ENCODE peak calls at places on chromosome 17, in six cellular contexts. V, B, P, S, D and J are unnamed samples.

GRCh38 chr17:82664701-82665182 is 16.5 kb upstream of the WDR45B start:
- DNase-seq in V (no peak), B (no peak), P (no peak), S (no peak), D (peak), J (no peak)

GRCh38 chr17:67151717-67152116 is 93.3 kb downstream of the HELZ start:
- DNase-seq in V (no peak), B (no peak), P (no peak), S (no peak), D (no peak), J (no peak)

GRCh38 chr17:64045176-64045575 is 24.7 kb upstream of the ICAM2 start:
- DNase-seq in V (no peak), B (no peak), P (no peak), S (no peak), D (no peak), J (no peak)

GRCh38 chr17:72726936-72727335 is 365.6 kb downstream of the SLC39A11 start:
- DNase-seq in V (no peak), B (peak), P (peak), S (no peak), D (no peak), J (no peak)

GRCh38 chr17:4969551-4970231 is 2.1 kb upstream of the SPAG7 start:
- DNase-seq in V (no peak), B (no peak), P (no peak), S (no peak), D (no peak), J (no peak)

GRCh38 chr17:53353919-53354351 is 468.8 kb upstream of the KIF2B start:
- DNase-seq in V (no peak), B (no peak), P (no peak), S (no peak), D (no peak), J (no peak)

GRCh38 chr17:77266891-77267341 is 126.1 kb downstream of the SEC14L1 start:
- DNase-seq in V (no peak), B (peak), P (no peak), S (no peak), D (no peak), J (no peak)

GRCh38 chr17:18917506-18918032 is 34.4 kb upstream of the SLC5A10 start:
- DNase-seq in V (no peak), B (no peak), P (no peak), S (no peak), D (no peak), J (no peak)

GRCh38 chr17:1989135-1989534 is 36.0 kb downstream of the RTN4RL1 start:
- DNase-seq in V (peak), B (no peak), P (no peak), S (no peak), D (no peak), J (no peak)

GRCh38 chr17:9079461-9080103 is 58.3 kb downstream of the NTN1 start:
- DNase-seq in V (no peak), B (no peak), P (no peak), S (no peak), D (no peak), J (no peak)

GRCh38 chr17:68657166-68657940 is 56.2 kb upstream of the FAM20A start:
- DNase-seq in V (no peak), B (no peak), P (no peak), S (no peak), D (no peak), J (no peak)

GRCh38 chr17:74296548-74296936 is 22.5 kb downstream of the DNAI2 start:
- DNase-seq in V (peak), B (no peak), P (peak), S (peak), D (peak), J (peak)

GRCh38 chr17:79615926-79616325 is 5.1 kb upstream of the RBFOX3 start:
- DNase-seq in V (no peak), B (no peak), P (no peak), S (no peak), D (no peak), J (no peak)

GRCh38 chr17:34442387-34443111 is 79.5 kb upstream of the CCL1 start:
- DNase-seq in V (no peak), B (no peak), P (no peak), S (no peak), D (no peak), J (no peak)

GRCh38 chr17:63772801-63773271 is 561 bp downstream of the CCDC47 start:
- DNase-seq in V (no peak), B (no peak), P (no peak), S (no peak), D (no peak), J (peak)

GRCh38 chr17:43832168-43832975 is 574 bp downstream of the MPP3 start:
- DNase-seq in V (peak), B (no peak), P (peak), S (no peak), D (peak), J (no peak)

GRCh38 chr17:50831430-50832064 is 3.8 kb upstream of the WFIKKN2 start:
- DNase-seq in V (no peak), B (no peak), P (no peak), S (no peak), D (peak), J (peak)

GRCh38 chr17:19309701-19310100 is 52.8 kb downstream of the B9D1 start:
- DNase-seq in V (no peak), B (no peak), P (no peak), S (no peak), D (no peak), J (no peak)

GRCh38 chr17:39867891-39868553 is at the start of gene ZPBP2:
- DNase-seq in V (no peak), B (peak), P (no peak), S (no peak), D (no peak), J (no peak)

GRCh38 chr17:35244345-35245195 is 1.7 kb downstream of the SLFN5 start:
- DNase-seq in V (peak), B (peak), P (peak), S (no peak), D (peak), J (peak)

GRCh38 chr17:76867578-76868175 is 527 bp upstream of the MGAT5B start:
- DNase-seq in V (peak), B (no peak), P (no peak), S (no peak), D (no peak), J (no peak)

GRCh38 chr17:9684955-9685621 is 39.8 kb downstream of the USP43 start:
- DNase-seq in V (peak), B (no peak), P (no peak), S (no peak), D (no peak), J (no peak)

GRCh38 chr17:69228576-69228975 is at the start of gene ABCA10:
- DNase-seq in V (no peak), B (no peak), P (no peak), S (no peak), D (no peak), J (no peak)

GRCh38 chr17:60463157-60463820 is 41.0 kb downstream of the CHCT1 start:
- DNase-seq in V (no peak), B (no peak), P (no peak), S (no peak), D (no peak), J (no peak)

GRCh38 chr17:33377837-33378236 is 84.7 kb upstream of the ASIC2 start:
- DNase-seq in V (no peak), B (no peak), P (no peak), S (no peak), D (no peak), J (no peak)

GRCh38 chr17:67606896-67607604 is 110.7 kb upstream of the NOL11 start:
- DNase-seq in V (no peak), B (no peak), P (no peak), S (no peak), D (no peak), J (no peak)

GRCh38 chr17:1907216-1907631 is 77.4 kb downstream of the RPA1 start:
- DNase-seq in V (no peak), B (no peak), P (no peak), S (no peak), D (no peak), J (no peak)

GRCh38 chr17:21289175-21289901 is 4.8 kb downstream of the MAP2K3 start:
- DNase-seq in V (no peak), B (no peak), P (no peak), S (no peak), D (no peak), J (no peak)

GRCh38 chr17:41695954-41696720 is 7.5 kb downstream of the EIF1 start:
- DNase-seq in V (peak), B (peak), P (peak), S (no peak), D (peak), J (peak)

GRCh38 chr17:2436516-2436915 is 35.7 kb upstream of the MNT start:
- DNase-seq in V (no peak), B (no peak), P (no peak), S (no peak), D (no peak), J (no peak)

GRCh38 chr17:15261063-15261817 is 3.9 kb downstream of the PMP22 start:
- DNase-seq in V (peak), B (no peak), P (no peak), S (no peak), D (peak), J (peak)

GRCh38 chr17:6702567-6703215 is 10.5 kb downstream of the SLC13A5 start:
- DNase-seq in V (no peak), B (no peak), P (no peak), S (no peak), D (no peak), J (no peak)

GRCh38 chr17:64162575-64162974 is 32.6 kb upstream of the ERN1 start:
- DNase-seq in V (no peak), B (no peak), P (no peak), S (no peak), D (no peak), J (no peak)

GRCh38 chr17:82287849-82288601 is 14.5 kb upstream of the CSNK1D start:
- DNase-seq in V (peak), B (no peak), P (peak), S (no peak), D (peak), J (peak)

GRCh38 chr17:42116705-42117396 is 4.3 kb downstream of the KAT2A start:
- DNase-seq in V (peak), B (no peak), P (peak), S (peak), D (peak), J (peak)

GRCh38 chr17:64536913-64537312 is 30.1 kb downstream of the CEP95 start:
- DNase-seq in V (no peak), B (no peak), P (no peak), S (no peak), D (no peak), J (no peak)

GRCh38 chr17:7225711-7226331 is 6.1 kb downstream of the ACADVL start:
- DNase-seq in V (no peak), B (no peak), P (no peak), S (no peak), D (no peak), J (no peak)

GRCh38 chr17:76880268-76880667 is 12.1 kb downstream of the MGAT5B start:
- DNase-seq in V (no peak), B (no peak), P (no peak), S (no peak), D (no peak), J (no peak)

GRCh38 chr17:6496116-6496481 is 51.8 kb downstream of the PIMREG start:
- DNase-seq in V (no peak), B (no peak), P (peak), S (peak), D (no peak), J (no peak)

GRCh38 chr17:17041571-17042380 is 481 bp upstream of the MPRIP start:
- DNase-seq in V (peak), B (peak), P (peak), S (peak), D (peak), J (peak)
- TF ChIP-seq POLR2A in V (no peak), B (no peak), P (no peak), S (no peak), D (no peak), J (no peak)

GRCh38 chr17:47725446-47726109 is 7.5 kb upstream of the TBX21 start:
- DNase-seq in V (no peak), B (no peak), P (no peak), S (no peak), D (no peak), J (no peak)
- TF ChIP-seq POLR2A in V (no peak), B (no peak), P (no peak), S (no peak), D (no peak), J (no peak)

GRCh38 chr17:45311762-45312476 is 4.9 kb downstream of the MAP3K14 start:
- DNase-seq in V (peak), B (peak), P (peak), S (no peak), D (no peak), J (peak)
- TF ChIP-seq POLR2A in V (no peak), B (peak), P (no peak), S (no peak), D (no peak), J (no peak)

DNA sequence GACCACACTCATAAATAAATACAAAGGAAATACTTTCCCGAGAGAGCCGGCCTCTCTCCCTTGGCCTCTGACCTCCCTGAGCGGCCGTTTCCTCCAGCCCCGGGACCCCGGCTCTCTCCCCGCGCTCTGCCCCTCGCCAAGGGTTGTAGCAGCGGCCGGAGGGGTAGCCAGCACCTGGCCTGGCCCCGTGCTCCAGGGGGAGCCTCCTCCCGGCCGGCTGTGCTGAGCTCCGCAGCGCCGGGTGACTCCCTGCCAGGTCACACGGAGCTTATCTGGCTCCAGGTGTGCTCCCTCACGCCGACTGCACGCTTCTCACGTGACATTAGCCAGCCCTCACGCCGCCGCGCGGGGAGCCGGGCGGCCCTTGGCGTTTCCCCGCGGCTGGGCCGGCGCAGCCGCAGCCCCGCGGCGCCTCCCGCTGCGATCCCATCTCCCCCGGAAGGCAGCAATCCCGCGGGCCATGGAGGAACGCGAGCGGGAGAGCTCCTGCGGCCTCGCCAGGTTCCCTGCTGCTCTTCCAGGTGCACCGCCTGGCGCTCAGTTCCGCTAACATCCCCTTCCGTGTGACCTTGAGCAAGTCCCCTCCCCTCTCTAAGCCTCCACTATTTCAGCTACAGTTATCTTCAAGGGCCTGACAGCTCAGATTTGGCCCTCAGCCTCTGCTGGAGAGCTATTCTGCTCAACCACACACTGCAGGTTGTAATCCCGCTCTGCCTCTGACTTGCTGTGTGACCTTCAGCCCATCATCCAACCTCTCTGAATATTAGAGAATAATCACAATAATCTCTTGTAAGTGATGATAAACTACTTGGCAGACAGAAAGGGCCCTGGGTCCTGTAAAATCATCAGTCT is 3.5 kb downstream of the MYO18A start:
- DNase-seq in V (peak), B (peak), P (peak), S (peak), D (peak), J (peak)
- TF ChIP-seq POLR2A in V (no peak), B (peak), P (no peak), S (no peak), D (no peak), J (peak)

GRCh38 chr17:31888124-31888523 is 13.4 kb downstream of the UTP6 start:
- DNase-seq in V (no peak), B (no peak), P (peak), S (no peak), D (no peak), J (no peak)
- TF ChIP-seq POLR2A in V (no peak), B (no peak), P (no peak), S (no peak), D (no peak), J (no peak)